ENCODE peak calls at places on chromosomes 4 and X, in four cellular contexts. M, T, K and L are unnamed samples.

GRCh38 chr4:13546374-13546854 is 2.1 kb upstream of the NKX3-2 start:
- DNase-seq in K (no peak), T (no peak), M (no peak), L (no peak)

GRCh38 chr4:4407299-4408131 is 20.6 kb downstream of the NSG1 start:
- DNase-seq in K (no peak), T (no peak), M (no peak), L (no peak)

GRCh38 chr4:1330761-1331590 is 16.0 kb upstream of the UVSSA start:
- DNase-seq in K (no peak), M (no peak), T (no peak), L (no peak)

GRCh38 chr4:730511-730910 is 24.9 kb downstream of the PCGF3 start:
- DNase-seq in M (no peak), T (no peak), K (no peak), L (no peak)

GRCh38 chrX:118346258-118347094 is 570 bp downstream of the WDR44 start:
- DNase-seq in T (no peak), M (peak), K (no peak), L (peak)

GRCh38 chr4:140645614-140646412 is 77.1 kb upstream of the UCP1 start:
- DNase-seq in T (no peak), K (no peak), M (peak), L (no peak)

GRCh38 chr4:76792418-76792817 is 105.5 kb downstream of the SOWAHB start:
- DNase-seq in M (no peak), T (no peak), K (no peak), L (no peak)

GRCh38 chr4:79163981-79164490 is 161.8 kb downstream of the NAA11 start:
- DNase-seq in K (no peak), M (no peak), T (no peak), L (no peak)

GRCh38 chr4:184167576-184167975 is 50.1 kb downstream of the ENPP6 start:
- DNase-seq in M (no peak), K (no peak), T (no peak), L (no peak)

GRCh38 chr4:1300466-1301455 is 11.1 kb downstream of the MAEA start:
- DNase-seq in M (no peak), T (no peak), K (no peak), L (no peak)

GRCh38 chr4:7030856-7031255 is 12.3 kb upstream of the TADA2B start:
- DNase-seq in T (no peak), M (no peak), K (no peak), L (no peak)

GRCh38 chr4:128134925-128135324 is 73.8 kb downstream of the LARP1B start:
- DNase-seq in T (no peak), M (no peak), K (no peak), L (no peak)

GRCh38 chr4:83109480-83110221 is 4.9 kb downstream of the PLAC8 start:
- DNase-seq in M (peak), T (no peak), K (no peak), L (no peak)

GRCh38 chr4:86367577-86367976 is 7.7 kb upstream of the MAPK10 start:
- DNase-seq in T (no peak), M (no peak), K (no peak), L (no peak)

GRCh38 chrX:140764401-140764919 is 54.9 kb downstream of the LINC00632 start:
- DNase-seq in M (no peak), T (peak), K (no peak), L (no peak)

GRCh38 chr4:69910016-69910782 is 20.7 kb upstream of the CSN1S1 start:
- DNase-seq in T (no peak), K (no peak), M (no peak), L (no peak)

GRCh38 chr4:78569291-78569821 is 17.8 kb downstream of the ANXA3 start:
- DNase-seq in M (no peak), T (no peak), K (no peak), L (no peak)

GRCh38 chrX:103376979-103377324 is 614 bp downstream of the BEX3 start:
- DNase-seq in K (no peak), T (no peak), M (peak), L (no peak)

GRCh38 chr4:140012688-140013087 is 141.3 kb downstream of the MAML3 start:
- DNase-seq in M (peak), T (no peak), K (peak), L (peak)

GRCh38 chrX:19682712-19683331 is 167.5 kb upstream of the MAP3K15 start:
- DNase-seq in T (no peak), K (no peak), M (peak), L (peak)

GRCh38 chrX:19649227-19650009 is 134.1 kb upstream of the MAP3K15 start:
- DNase-seq in T (no peak), M (no peak), K (no peak), L (no peak)

GRCh38 chr4:99845179-99845578 is 28.6 kb downstream of the DAPP1 start:
- DNase-seq in T (no peak), K (no peak), M (no peak), L (no peak)

GRCh38 chrX:46953597-46953996 is 41.4 kb downstream of the JADE3 start:
- DNase-seq in K (no peak), M (no peak), T (no peak), L (no peak)

GRCh38 chrX:77442728-77443127 is 4.5 kb upstream of the FGF16 start:
- DNase-seq in M (no peak), T (peak), K (no peak), L (no peak)

GRCh38 chrX:109373468-109373867 is 108.4 kb downstream of the GUCY2F start:
- DNase-seq in M (no peak), T (no peak), K (no peak), L (no peak)

GRCh38 chr4:184000457-184001395 is 95.6 kb downstream of the STOX2 start:
- DNase-seq in M (no peak), T (no peak), K (no peak), L (no peak)

GRCh38 chr4:100819505-100819904 is 301.7 kb upstream of the EMCN start:
- DNase-seq in T (no peak), M (no peak), K (no peak), L (no peak)

GRCh38 chr4:8241211-8241779 is 28.3 kb upstream of the HTRA3 start:
- DNase-seq in M (no peak), T (no peak), K (no peak), L (no peak)